ENCODE peak calls at places on chromosomes 16 and 17, in ten cellular contexts. H is RKO; X is effector CD4-positive, alpha-beta T cell; Z is NCI-H69; D is head of caudate nucleus; M is activated CD4-positive, alpha-beta T cell treated with anti-CD3 and anti-CD28 coated beads, Interleukin-2, amount 10 ng/mL, durations not matched to agents 7 days and 5 days; E is COR-L47; A is fibroblast of pulmonary artery; I is germinal center; S is RCC 7860. B is an unnamed sample.

GRCh38 chr17:39994448-39994847 is 13.8 kb downstream of the PSMD3 start:
- DNase-seq in H (no peak), X (no peak), A (no peak), M (no peak), Z (no peak), E (no peak), S (no peak), I (no peak), D (no peak), B (no peak)

GRCh38 chr16:15611610-15612009 is 31.3 kb downstream of the MARF1 start:
- DNase-seq in X (no peak), Z (no peak), A (no peak), S (no peak), M (no peak), E (no peak), H (no peak), I (no peak), D (no peak), B (no peak)

GRCh38 chr16:84548971-84549844 is 44.7 kb upstream of the MEAK7 start:
- DNase-seq in I (no peak), X (peak; percentile 26), M (peak; percentile 43), Z (no peak), E (no peak), A (no peak), D (no peak), H (no peak), S (no peak), B (no peak)

GRCh38 chr16:73308776-73309175 is 260.8 kb upstream of the ZFHX3 start:
- DNase-seq in H (no peak), M (no peak), X (no peak), A (no peak), Z (no peak), I (no peak), E (no peak), S (no peak), D (no peak), B (no peak)

GRCh38 chr16:15450624-15451023 is 16.2 kb downstream of the BMERB1 start:
- DNase-seq in D (no peak), A (no peak), M (no peak), S (no peak), E (no peak), Z (no peak), I (no peak), H (no peak), X (no peak), B (no peak)

GRCh38 chr17:1713878-1714487 is 3.8 kb upstream of the TLCD2 start:
- DNase-seq in Z (peak; percentile 69), A (peak; percentile 56), E (no peak), H (peak; percentile 78), X (no peak), S (peak; percentile 31), D (no peak), I (no peak), M (no peak), B (peak; percentile 46)

GRCh38 chr16:82738699-82739098 is 111.9 kb downstream of the CDH13 start:
- DNase-seq in M (no peak), E (no peak), A (peak; percentile 42), Z (no peak), S (no peak), H (peak; percentile 2), D (no peak), X (no peak), I (no peak), B (no peak)

GRCh38 chr17:48601184-48601527 is 3.6 kb downstream of the HOXB6 start:
- DNase-seq in E (no peak), H (no peak), X (no peak), Z (no peak), A (no peak), M (no peak), S (no peak), I (no peak), D (no peak), B (no peak)

GRCh38 chr17:28119049-28119448 is 76.6 kb downstream of the NLK start:
- DNase-seq in S (no peak), Z (no peak), M (no peak), E (no peak), D (no peak), I (no peak), A (no peak), X (no peak), H (no peak), B (no peak)

GRCh38 chr17:41065829-41066624 is at the start of gene KRTAP2-4:
- DNase-seq in I (no peak), D (no peak), M (no peak), S (peak; percentile 99), X (no peak), Z (no peak), A (peak; percentile 49), H (peak; percentile 68), E (no peak), B (no peak)

GRCh38 chr16:85564277-85565051 is 48.7 kb upstream of the GSE1 start:
- DNase-seq in M (no peak), A (no peak), H (no peak), X (peak; percentile 28), Z (no peak), D (no peak), S (no peak), E (no peak), I (no peak), B (no peak)

GRCh38 chr16:29743827-29744531 is 1.8 kb downstream of the C16orf54 start:
- DNase-seq in I (no peak), A (no peak), X (peak; percentile 32), M (peak; percentile 49), D (no peak), Z (no peak), H (no peak), E (no peak), S (no peak), B (no peak)

GRCh38 chr17:74213897-74214386 is 571 bp downstream of the TTYH2 start:
- DNase-seq in E (no peak), A (no peak), S (no peak), I (no peak), H (no peak), Z (peak; percentile 45), X (no peak), M (no peak), D (peak; percentile 62), B (no peak)

B was measured in NCI-H748 treated with DMSO at 0.1 percent for 48 hours.